ENCODE peak calls at places on chromosomes 4 and X, in ten cellular contexts. D is adipocyte; A is upper lobe of left lung; W is stomach; C is naive thymus-derived CD4-positive, alpha-beta T cell; F is kidney epithelial cell; R is psoas muscle; S is aorta; V is left ventricle myocardium inferior; B is WERI-Rb-1. Z is an unnamed sample.

GRCh38 chr4:16289872-16290554 is 63.7 kb upstream of the TAPT1 start:
- DNase-seq in D (peak; percentile 75), A (no peak), W (no peak), C (peak; percentile 20), F (no peak), R (no peak), S (no peak), V (no peak), B (no peak), Z (peak; percentile 34)

GRCh38 chrX:36431819-36432218 is 512.3 kb downstream of the CFAP47 start:
- DNase-seq in D (peak; percentile 22), A (no peak), W (no peak), C (no peak), F (peak; percentile 65), R (no peak), S (no peak), V (no peak), B (no peak), Z (no peak)

GRCh38 chr4:139761461-139761860 is 95.8 kb downstream of the MGST2 start:
- DNase-seq in D (no peak), A (no peak), W (no peak), C (no peak), F (no peak), R (no peak), S (no peak), V (no peak), B (peak; percentile 77), Z (peak; percentile 55)

GRCh38 chrX:21374163-21374993 is at the start of gene CNKSR2:
- DNase-seq in D (peak; percentile 21), A (no peak), W (peak; percentile 65), C (peak; percentile 74), F (no peak), R (peak; percentile 67), S (peak; percentile 53), V (peak; percentile 19), B (peak; percentile 86), Z (peak; percentile 91)

GRCh38 chrX:134570899-134571298 is 87.4 kb downstream of the PLAC1 start:
- DNase-seq in D (peak; percentile 40), A (no peak), W (no peak), C (no peak), F (no peak), R (no peak), S (no peak), V (no peak), B (no peak), Z (no peak)

GRCh38 chrX:79564362-79564761 is 197.2 kb upstream of the ITM2A start:
- DNase-seq in D (no peak), A (no peak), W (no peak), C (no peak), F (no peak), R (no peak), S (no peak), V (no peak), B (no peak), Z (no peak)

GRCh38 chr4:121728798-121729226 is 32.0 kb upstream of the ANXA5 start:
- DNase-seq in D (peak; percentile 68), A (no peak), W (no peak), C (no peak), F (no peak), R (no peak), S (no peak), V (no peak), B (no peak), Z (no peak)

GRCh38 chr4:108094923-108095482 is 73.7 kb downstream of the LEF1 start:
- DNase-seq in D (no peak), A (no peak), W (no peak), C (no peak), F (no peak), R (no peak), S (no peak), V (no peak), B (no peak), Z (no peak)

GRCh38 chr4:141899541-141899940 is 263.2 kb downstream of the IL15 start:
- DNase-seq in D (peak; percentile 72), A (no peak), W (no peak), C (no peak), F (no peak), R (no peak), S (no peak), V (no peak), B (no peak), Z (no peak)

GRCh38 chrX:53440631-53441517 is 6.7 kb upstream of the HSD17B10 start:
- DNase-seq in D (peak; percentile 90), A (peak; percentile 83), W (peak; percentile 53), C (no peak), F (no peak), R (peak; percentile 91), S (peak; percentile 80), V (peak; percentile 67), B (no peak), Z (peak; percentile 56)

GRCh38 chr4:95984081-95984480 is 144.2 kb downstream of the PDHA2 start:
- DNase-seq in D (no peak), A (no peak), W (no peak), C (no peak), F (no peak), R (no peak), S (no peak), V (no peak), B (no peak), Z (no peak)

DNA sequence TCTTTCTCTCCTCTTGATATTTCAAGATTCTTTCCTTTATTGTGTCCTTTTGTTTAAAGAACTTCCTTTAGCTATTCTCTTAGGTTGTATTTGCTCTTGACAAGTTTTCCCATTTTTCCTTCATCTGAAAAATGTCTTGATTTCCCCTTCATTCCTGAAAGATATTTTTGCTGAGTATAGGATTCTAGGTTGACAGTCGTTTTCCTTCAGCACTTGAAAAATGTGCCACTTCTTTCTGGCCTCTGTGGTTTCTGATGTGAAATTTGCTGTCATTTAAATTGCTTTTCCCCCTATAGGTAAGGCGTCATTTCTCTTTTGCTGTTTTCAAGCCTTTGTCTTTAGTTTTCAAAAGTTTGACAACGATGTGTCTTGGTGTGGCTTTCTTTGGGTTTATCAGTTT is 23.3 kb upstream of the LAMTOR3 start:
- DNase-seq in D (no peak), A (no peak), W (no peak), C (no peak), F (no peak), R (no peak), S (no peak), V (no peak), B (no peak), Z (no peak)
- H3K36me3 ChIP-seq in D (peaks cover 63% of the 10 kb centered on the region), A (peaks cover 56% of the 10 kb centered on the region), W (peaks cover 59% of the 10 kb centered on the region), C (no peaks in the 10 kb centered on the region), F (no peaks in the 10 kb centered on the region), R (peaks cover 5% of the 10 kb centered on the region), S (no peaks in the 10 kb centered on the region), V (peaks cover 73% of the 10 kb centered on the region), B (peaks cover 23% of the 10 kb centered on the region), Z (no peaks in the 10 kb centered on the region)

DNA sequence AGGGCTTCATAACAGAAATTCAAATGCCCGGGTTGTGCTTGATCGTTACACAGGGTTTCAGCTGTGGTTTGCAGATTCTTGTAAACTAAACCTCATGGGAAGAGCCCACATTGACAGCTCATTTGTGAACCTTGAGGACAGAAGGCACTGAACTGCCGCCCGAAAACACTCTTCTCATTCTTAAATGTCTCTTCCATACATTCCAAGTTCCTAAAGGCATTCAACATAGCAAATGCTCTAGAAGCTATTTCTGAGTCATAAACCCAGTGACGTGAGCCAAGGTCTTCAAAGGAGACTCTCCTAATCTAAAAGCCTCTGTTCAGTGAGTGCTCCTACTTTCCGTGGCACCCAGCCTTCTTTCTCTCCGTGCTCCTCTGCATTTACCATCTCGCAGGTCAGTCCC is 737.8 kb upstream of the FRG1 start:
- DNase-seq in D (peak; percentile 66), A (no peak), W (no peak), C (no peak), F (no peak), R (no peak), S (no peak), V (no peak), B (no peak), Z (no peak)
- H3K4me3 ChIP-seq in D (peak overlapping the region; percentile 79), A (peak overlapping the region; percentile 22), W (peak overlapping the region; percentile 11), C (no peak overlapping the region), F (no peak overlapping the region), R (no peak overlapping the region), S (no peak overlapping the region), V (peak overlapping the region; percentile 47), B (no peak overlapping the region), Z (no peak overlapping the region)

DNA sequence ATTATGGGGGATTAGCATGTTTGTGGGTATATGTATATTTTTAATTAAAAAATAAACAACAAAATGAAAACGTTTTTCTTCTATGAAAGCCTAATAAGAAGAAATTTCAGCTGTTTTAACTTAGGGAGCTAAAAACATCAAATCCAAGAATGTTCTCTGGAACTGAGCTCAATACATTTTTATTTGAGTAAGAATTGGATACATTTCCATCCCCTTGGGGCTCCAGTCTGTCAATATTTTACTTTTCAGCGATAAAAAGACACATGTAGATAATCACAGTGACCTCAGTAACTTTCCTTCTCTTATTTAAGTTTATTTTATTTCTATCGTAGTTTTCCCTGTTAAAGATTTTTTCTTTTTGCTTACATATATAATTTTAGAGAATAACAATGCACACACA is 59.3 kb downstream of the ELOVL6 start:
- DNase-seq in D (peak; percentile 11), A (no peak), W (no peak), C (no peak), F (no peak), R (no peak), S (no peak), V (no peak), B (no peak), Z (no peak)
- H3K36me3 ChIP-seq in D (peaks cover 14% of the 10 kb centered on the region), A (no peaks in the 10 kb centered on the region), W (no peaks in the 10 kb centered on the region), C (no peaks in the 10 kb centered on the region), F (no peaks in the 10 kb centered on the region), R (no peaks in the 10 kb centered on the region), S (no peaks in the 10 kb centered on the region), V (no peaks in the 10 kb centered on the region), B (no peaks in the 10 kb centered on the region), Z (peaks cover 1% of the 10 kb centered on the region)

GRCh38 chr4:88698539-88698938 is 910 bp upstream of the NAP1L5 start:
- DNase-seq in D (no peak), A (no peak), W (no peak), C (no peak), F (no peak), R (no peak), S (no peak), V (no peak), B (no peak), Z (peak; percentile 8)

GRCh38 chr4:88697588-88698329 is at the start of gene NAP1L5:
- DNase-seq in D (peak; percentile 72), A (peak; percentile 70), W (peak; percentile 62), C (peak; percentile 86), F (no peak), R (peak; percentile 84), S (peak; percentile 78), V (peak; percentile 67), B (peak; percentile 55), Z (peak; percentile 58)

GRCh38 chr4:88697113-88697512 is 516 bp downstream of the NAP1L5 start:
- DNase-seq in D (peak; percentile 65), A (no peak), W (no peak), C (peak; percentile 33), F (no peak), R (no peak), S (peak; percentile 49), V (no peak), B (no peak), Z (peak; percentile 28)

GRCh38 chr4:88693792-88694191 is 3.8 kb downstream of the NAP1L5 start:
- DNase-seq in D (no peak), A (no peak), W (peak; percentile 27), C (no peak), F (no peak), R (no peak), S (no peak), V (no peak), B (no peak), Z (no peak)

DNA sequence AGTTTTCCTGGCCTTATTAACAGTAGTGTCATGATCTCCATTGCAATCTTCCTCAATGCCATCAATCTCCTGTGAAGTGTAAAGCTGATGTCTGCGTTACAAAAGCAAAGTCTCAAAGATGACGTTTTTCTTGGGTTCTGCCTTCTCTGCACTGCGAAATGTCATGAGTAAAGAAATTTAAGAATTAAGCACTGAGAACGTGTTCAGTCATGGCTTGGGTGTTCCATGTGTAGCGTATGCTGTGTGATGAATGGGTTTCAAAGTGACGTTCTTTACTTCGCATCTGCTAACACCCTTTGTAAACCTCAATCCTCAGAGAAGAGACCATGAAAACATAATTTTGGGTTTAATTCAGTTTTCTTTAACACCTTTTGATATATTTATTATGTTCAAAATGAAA is 1.0 kb downstream of the NAP1L5 start:
- DNase-seq in D (peak; percentile 23), A (no peak), W (no peak), C (peak; percentile 25), F (no peak), R (no peak), S (no peak), V (no peak), B (no peak), Z (no peak)
- H3K4me3 ChIP-seq in D (peak overlapping the region; percentile 88), A (peak overlapping the region; percentile 61), W (peak overlapping the region; percentile 57), C (peak overlapping the region; percentile 68), F (no peak overlapping the region), R (peak overlapping the region; percentile 77), S (no peak overlapping the region), V (peak overlapping the region; percentile 74), B (peak overlapping the region; percentile 49), Z (no peak overlapping the region)